ENCODE peak calls at places on chromosomes 1 and 21, in five cellular contexts. Q is Caki2; S is SW 1271; N is T-cell; T is effector CD4-positive, alpha-beta T cell. K is an unnamed sample.

GRCh38 chr1:61518670-61519400 is 206.1 kb downstream of the TM2D1 start:
- DNase-seq in Q (no peak), S (no peak), N (no peak), T (no peak), K (no peak)

GRCh38 chr1:1954015-1954414 is 34.9 kb upstream of the TMEM52 start:
- DNase-seq in Q (no peak), S (no peak), N (no peak), T (no peak), K (no peak)

GRCh38 chr1:219659005-219659632 is 46.2 kb upstream of the ZC3H11B start:
- DNase-seq in Q (no peak), S (no peak), N (no peak), T (no peak), K (no peak)

GRCh38 chr21:36185498-36185897 is 28.9 kb downstream of the DOP1B start:
- DNase-seq in Q (no peak), S (no peak), N (no peak), T (no peak), K (no peak)

GRCh38 chr1:8600336-8600735 is 217.1 kb downstream of the RERE start:
- DNase-seq in Q (no peak), S (no peak), N (no peak), T (no peak), K (no peak)

GRCh38 chr1:201783067-201783466 is 45.9 kb upstream of the IPO9 start:
- DNase-seq in Q (no peak), S (no peak), N (no peak), T (no peak), K (no peak)

GRCh38 chr1:208455821-208456220 is 211.6 kb upstream of the PLXNA2 start:
- DNase-seq in Q (no peak), S (no peak), N (no peak), T (no peak), K (no peak)

GRCh38 chr1:107766533-107766932 is 198.4 kb downstream of the VAV3 start:
- DNase-seq in Q (no peak), S (no peak), N (no peak), T (no peak), K (no peak)

GRCh38 chr1:106072909-106073600 is 983.4 kb upstream of the PRMT6 start:
- DNase-seq in Q (no peak), S (no peak), N (no peak), T (no peak), K (no peak)

GRCh38 chr1:214445846-214446614 is 105.4 kb downstream of the PTPN14 start:
- DNase-seq in Q (peak), S (peak), N (no peak), T (no peak), K (no peak)

GRCh38 chr1:218717611-218718010 is 372.5 kb downstream of the TGFB2 start:
- DNase-seq in Q (no peak), S (no peak), N (no peak), T (no peak), K (no peak)

GRCh38 chr1:226875641-226876295 is 5.4 kb downstream of the PSEN2 start:
- DNase-seq in Q (peak), S (no peak), N (no peak), T (no peak), K (no peak)

GRCh38 chr21:37534431-37534830 is 167.9 kb downstream of the DYRK1A start:
- DNase-seq in Q (no peak), S (no peak), N (no peak), T (no peak), K (no peak)

GRCh38 chr1:209414803-209415329 is 168.6 kb upstream of the CAMK1G start:
- DNase-seq in Q (no peak), S (no peak), N (no peak), T (no peak), K (no peak)

GRCh38 chr1:9129391-9130041 is 614 bp upstream of the GPR157 start:
- DNase-seq in Q (peak), S (peak), N (peak), T (peak), K (peak)

GRCh38 chr1:45394342-45394741 is 54.1 kb upstream of the MUTYH start:
- DNase-seq in Q (no peak), S (no peak), N (no peak), T (no peak), K (peak)

GRCh38 chr1:231683439-231684165 is 57.0 kb downstream of the DISC1 start:
- DNase-seq in Q (no peak), S (no peak), N (no peak), T (no peak), K (no peak)

GRCh38 chr1:35301674-35302392 is 33.3 kb downstream of the ZMYM4 start:
- DNase-seq in Q (no peak), S (no peak), N (no peak), T (no peak), K (no peak)

GRCh38 chr1:86846166-86846647 is 67.7 kb downstream of the SELENOF start:
- DNase-seq in Q (peak), S (peak), N (no peak), T (no peak), K (no peak)

GRCh38 chr1:50462964-50463363 is 39.7 kb upstream of the DMRTA2 start:
- DNase-seq in Q (no peak), S (no peak), N (no peak), T (no peak), K (no peak)

GRCh38 chr1:36187800-36188593 is 32.0 kb downstream of the MAP7D1 start:
- DNase-seq in Q (peak), S (peak), N (peak), T (peak), K (peak)

GRCh38 chr1:223620297-223620900 is 45.1 kb downstream of the CAPN8 start:
- DNase-seq in Q (no peak), S (no peak), N (no peak), T (no peak), K (no peak)

GRCh38 chr1:221274373-221274772 is 395.1 kb downstream of the HLX start:
- DNase-seq in Q (no peak), S (no peak), N (no peak), T (no peak), K (no peak)

GRCh38 chr21:34077888-34078287 is 4.5 kb downstream of the MRPS6 start:
- DNase-seq in Q (no peak), S (no peak), N (no peak), T (no peak), K (no peak)

GRCh38 chr1:156365754-156366153 is 3.3 kb upstream of the RHBG start:
- DNase-seq in Q (no peak), S (no peak), N (no peak), T (no peak), K (no peak)

GRCh38 chr1:77218477-77219165 is 609 bp downstream of the PIGK start:
- DNase-seq in Q (no peak), S (peak), N (no peak), T (no peak), K (no peak)

GRCh38 chr21:38303300-38303699 is 46.5 kb downstream of the KCNJ15 start:
- DNase-seq in Q (peak), S (no peak), N (no peak), T (no peak), K (no peak)

GRCh38 chr1:181604482-181604881 is 121.2 kb downstream of the CACNA1E start:
- DNase-seq in Q (no peak), S (no peak), N (no peak), T (no peak), K (no peak)

GRCh38 chr1:201583663-201584062 is 44.7 kb downstream of the NAV1 start:
- DNase-seq in Q (no peak), S (no peak), N (no peak), T (no peak), K (no peak)

GRCh38 chr1:7223334-7224080 is 438.3 kb downstream of the CAMTA1 start:
- DNase-seq in Q (peak), S (no peak), N (no peak), T (no peak), K (no peak)

GRCh38 chr1:225425211-225425786 is 2.5 kb downstream of the LBR start:
- DNase-seq in Q (no peak), S (no peak), N (no peak), T (no peak), K (no peak)

GRCh38 chr1:204457665-204458064 is 36.9 kb downstream of the PIK3C2B start:
- DNase-seq in Q (no peak), S (no peak), N (no peak), T (no peak), K (no peak)

GRCh38 chr21:37552496-37553399 is 186.2 kb downstream of the DYRK1A start:
- DNase-seq in Q (no peak), S (no peak), N (no peak), T (no peak), K (no peak)

GRCh38 chr1:104466068-104466467 is 716.4 kb downstream of the AMY1C start:
- DNase-seq in Q (no peak), S (no peak), N (no peak), T (no peak), K (no peak)

GRCh38 chr1:235601087-235601486 is 48.5 kb downstream of the GNG4 start:
- DNase-seq in Q (no peak), S (no peak), N (peak), T (no peak), K (no peak)

GRCh38 chr1:76511226-76511625 is 356.1 kb upstream of the ST6GALNAC5 start:
- DNase-seq in Q (no peak), S (no peak), N (no peak), T (no peak), K (no peak)

GRCh38 chr1:1535298-1535988 is 5.0 kb downstream of the TMEM240 start:
- DNase-seq in Q (no peak), S (no peak), N (no peak), T (no peak), K (no peak)

K was measured in T-helper 1 cell.